ENCODE peak calls at places on chromosomes 13 and 19, in ten cellular contexts. U is posterior cingulate gyrus, D is SK-MEL-5, V is AG04450, J is T-cell, E is ovary, O is NCI-H187 treated with DMSO at 0.1 percent for 48 hours, W is body of pancreas, N is neural crest cell, S is AG10803. Q is an unnamed sample.

GRCh38 chr19:7500811-7501450 is 12.1 kb upstream of the PEX11G start:
- DNase-seq in U (peak; percentile 91), D (peak; percentile 62), V (no peak), J (no peak), E (peak; percentile 81), O (no peak), W (peak; percentile 62), N (peak; percentile 69), S (no peak), Q (peak; percentile 73)

GRCh38 chr13:31967155-31967554 is 64.4 kb upstream of the FRY start:
- DNase-seq in U (no peak), D (peak; percentile 33), V (no peak), J (no peak), E (no peak), O (no peak), W (no peak), N (no peak), S (no peak), Q (no peak)

GRCh38 chr13:27665761-27666160 is 44.1 kb downstream of the POLR1D start:
- DNase-seq in U (no peak), D (no peak), V (no peak), J (no peak), E (no peak), O (no peak), W (no peak), N (no peak), S (no peak), Q (no peak)

GRCh38 chr19:14476663-14477401 is 1.7 kb upstream of the PTGER1 start:
- DNase-seq in U (no peak), D (no peak), V (peak; percentile 41), J (peak; percentile 36), E (no peak), O (no peak), W (no peak), N (no peak), S (peak; percentile 78), Q (peak; percentile 72)

GRCh38 chr13:30142502-30143211 is 164.7 kb downstream of the KATNAL1 start:
- DNase-seq in U (no peak), D (peak; percentile 80), V (peak; percentile 97), J (no peak), E (peak; percentile 63), O (no peak), W (peak; percentile 55), N (no peak), S (peak; percentile 100), Q (peak; percentile 94)

GRCh38 chr13:28475916-28476725 is 18.8 kb downstream of the FLT1 start:
- DNase-seq in U (no peak), D (no peak), V (peak; percentile 61), J (no peak), E (no peak), O (no peak), W (no peak), N (no peak), S (peak; percentile 89), Q (peak; percentile 91)

GRCh38 chr13:113905018-113905417 is 41.1 kb upstream of the GAS6 start:
- DNase-seq in U (no peak), D (no peak), V (no peak), J (no peak), E (peak; percentile 10), O (no peak), W (no peak), N (no peak), S (no peak), Q (no peak)

GRCh38 chr19:5588906-5589676 is 21.3 kb upstream of the TINCR start:
- DNase-seq in U (no peak), D (no peak), V (no peak), J (no peak), E (no peak), O (no peak), W (no peak), N (no peak), S (no peak), Q (no peak)

GRCh38 chr13:73201601-73202000 is 142.8 kb downstream of the KLF5 start:
- DNase-seq in U (no peak), D (no peak), V (no peak), J (no peak), E (no peak), O (no peak), W (no peak), N (no peak), S (peak; percentile 30), Q (no peak)

GRCh38 chr13:94921181-94921580 is 208.8 kb upstream of the SOX21 start:
- DNase-seq in U (no peak), D (no peak), V (no peak), J (no peak), E (no peak), O (no peak), W (no peak), N (no peak), S (no peak), Q (no peak)

GRCh38 chr13:81171065-81171647 is 830.2 kb upstream of the SPRY2 start:
- DNase-seq in U (no peak), D (peak; percentile 56), V (no peak), J (no peak), E (no peak), O (no peak), W (no peak), N (no peak), S (peak; percentile 2), Q (peak; percentile 34)

GRCh38 chr19:52898101-52898500 is 666 bp upstream of the ZNF320 start:
- DNase-seq in U (peak; percentile 11), D (no peak), V (no peak), J (no peak), E (peak; percentile 45), O (no peak), W (no peak), N (peak; percentile 23), S (no peak), Q (no peak)

GRCh38 chr13:28718186-28718537 is 608 bp downstream of the SLC46A3 start:
- DNase-seq in U (no peak), D (peak; percentile 14), V (no peak), J (no peak), E (no peak), O (no peak), W (no peak), N (no peak), S (peak; percentile 54), Q (peak; percentile 3)

GRCh38 chr13:106155411-106155810 is 380.1 kb downstream of the EFNB2 start:
- DNase-seq in U (no peak), D (no peak), V (no peak), J (no peak), E (no peak), O (no peak), W (no peak), N (no peak), S (peak; percentile 45), Q (no peak)

GRCh38 chr19:6568816-6569215 is 22.1 kb downstream of the CD70 start:
- DNase-seq in U (no peak), D (no peak), V (no peak), J (no peak), E (no peak), O (no peak), W (no peak), N (no peak), S (peak; percentile 43), Q (no peak)

GRCh38 chr19:15937771-15938170 is 3.4 kb upstream of the CYP4F11 start:
- DNase-seq in U (no peak), D (no peak), V (no peak), J (no peak), E (no peak), O (no peak), W (no peak), N (no peak), S (no peak), Q (no peak)

GRCh38 chr13:44397766-44398223 is 24.2 kb downstream of the SERP2 start:
- DNase-seq in U (no peak), D (no peak), V (no peak), J (no peak), E (no peak), O (no peak), W (no peak), N (no peak), S (no peak), Q (no peak)

GRCh38 chr19:10553943-10554381 is 10.3 kb downstream of the ATG4D start:
- DNase-seq in U (no peak), D (no peak), V (no peak), J (peak; percentile 57), E (no peak), O (no peak), W (no peak), N (no peak), S (no peak), Q (no peak)

Q was measured in fibroblast of lung.